ENCODE peak calls at places on chromosomes 3 and 15, in nine cellular contexts. K, A, B, U, E, D, Q, L and J are unnamed samples.

GRCh38 chr15:74788042-74788715 is 6.3 kb downstream of the CSK start:
- ATAC-seq in K (no peak), A (no peak), D (no peak), B (no peak), U (no peak), L (no peak), E (no peak), Q (no peak), J (peak; percentile 3)

GRCh38 chr3:33557279-33557678 is 117.1 kb upstream of the UBP1 start:
- ATAC-seq in A (no peak), L (no peak), K (no peak), E (no peak), B (no peak), D (no peak), Q (no peak), U (no peak), J (no peak)

GRCh38 chr3:189822726-189823125 is 191.5 kb downstream of the TP63 start:
- ATAC-seq in A (no peak), Q (no peak), E (no peak), L (peak; percentile 62), U (no peak), K (no peak), D (no peak), B (no peak), J (no peak)

GRCh38 chr15:63327648-63328421 is 50.4 kb downstream of the APH1B start:
- ATAC-seq in E (no peak), Q (no peak), B (no peak), K (no peak), U (no peak), D (no peak), L (peak; percentile 42), A (no peak), J (peak; percentile 43)

GRCh38 chr3:24120434-24120833 is 175.3 kb downstream of the NR1D2 start:
- ATAC-seq in Q (no peak), D (no peak), E (no peak), B (no peak), K (no peak), A (no peak), U (no peak), L (no peak), J (no peak)

GRCh38 chr3:25747033-25747432 is 36.2 kb downstream of the NGLY1 start:
- ATAC-seq in D (no peak), L (no peak), E (no peak), A (no peak), B (no peak), U (no peak), K (no peak), Q (no peak), J (no peak)

GRCh38 chr3:44962606-44963393 is 13.2 kb downstream of the ZDHHC3 start:
- ATAC-seq in A (no peak), D (no peak), E (peak; percentile 77), K (no peak), B (no peak), U (no peak), L (no peak), Q (no peak), J (no peak)

GRCh38 chr15:99547474-99547873 is 18.3 kb upstream of the MEF2A start:
- ATAC-seq in L (no peak), E (no peak), B (no peak), Q (no peak), A (no peak), U (no peak), D (no peak), K (no peak), J (no peak)

GRCh38 chr3:194247350-194247740 is 103.8 kb downstream of the CPN2 start:
- ATAC-seq in Q (no peak), K (no peak), D (no peak), L (no peak), E (no peak), A (no peak), B (no peak), U (no peak), J (no peak)

GRCh38 chr15:59594493-59594942 is 17.1 kb upstream of the GCNT3 start:
- ATAC-seq in E (peak; percentile 91), B (no peak), K (peak; percentile 82), A (no peak), Q (peak; percentile 78), U (no peak), L (peak; percentile 68), D (no peak), J (no peak)

GRCh38 chr3:169891886-169892285 is 19.5 kb upstream of the SAMD7 start:
- ATAC-seq in U (no peak), K (no peak), D (no peak), A (no peak), B (no peak), L (no peak), E (no peak), Q (no peak), J (no peak)

GRCh38 chr3:190120161-190121060 is at the start of gene P3H2:
- ATAC-seq in E (peak; percentile 94), Q (peak; percentile 97), U (peak; percentile 98), A (peak; percentile 81), L (peak; percentile 99), K (peak; percentile 99), D (peak; percentile 91), B (peak; percentile 59), J (peak; percentile 36)

GRCh38 chr3:114496021-114496434 is 202.2 kb downstream of the TIGIT start:
- ATAC-seq in E (peak; percentile 75), K (peak; percentile 94), A (no peak), U (no peak), B (no peak), Q (no peak), D (peak; percentile 88), L (peak; percentile 91), J (no peak)

GRCh38 chr3:74535281-74535680 is 79.2 kb downstream of the CNTN3 start:
- ATAC-seq in U (no peak), E (no peak), D (no peak), A (no peak), Q (no peak), L (no peak), K (no peak), B (no peak), J (no peak)

GRCh38 chr3:146709969-146710368 is 104.8 kb upstream of the PLSCR5 start:
- ATAC-seq in K (peak; percentile 69), D (no peak), U (no peak), E (no peak), Q (no peak), A (no peak), L (no peak), B (no peak), J (no peak)

GRCh38 chr15:43528542-43529007 is 11.2 kb downstream of the MAP1A start:
- ATAC-seq in K (no peak), A (no peak), E (no peak), Q (no peak), U (no peak), B (no peak), D (no peak), L (no peak), J (no peak)

GRCh38 chr3:27800261-27800660 is 78.1 kb upstream of the EOMES start:
- ATAC-seq in E (peak; percentile 21), U (no peak), A (peak; percentile 82), D (no peak), L (no peak), K (no peak), B (no peak), Q (no peak), J (no peak)

GRCh38 chr3:184491867-184492615 is 69.5 kb upstream of the EPHB3 start:
- ATAC-seq in D (no peak), L (peak; percentile 69), Q (no peak), E (no peak), U (peak; percentile 50), B (no peak), K (peak; percentile 70), A (peak; percentile 27), J (no peak)

GRCh38 chr3:81444817-81445460 is 316.5 kb downstream of the GBE1 start:
- ATAC-seq in K (no peak), Q (no peak), D (no peak), U (no peak), B (no peak), A (no peak), E (no peak), L (no peak), J (no peak)

GRCh38 chr3:72036899-72037298 is 252.0 kb upstream of the PROK2 start:
- ATAC-seq in D (no peak), L (no peak), E (no peak), K (no peak), U (no peak), A (no peak), B (no peak), Q (no peak), J (no peak)

GRCh38 chr3:146928421-146929059 is 323.4 kb upstream of the PLSCR5 start:
- ATAC-seq in E (no peak), U (no peak), L (no peak), Q (no peak), D (no peak), B (no peak), A (no peak), K (no peak), J (no peak)

GRCh38 chr15:58380280-58380945 is 51.4 kb upstream of the LIPC start:
- ATAC-seq in K (no peak), Q (no peak), U (no peak), E (no peak), L (no peak), D (no peak), B (no peak), A (no peak), J (no peak)

GRCh38 chr3:30454636-30455035 is 151.8 kb upstream of the TGFBR2 start:
- ATAC-seq in L (peak; percentile 34), B (no peak), E (no peak), A (no peak), K (no peak), U (no peak), Q (no peak), D (no peak), J (no peak)

GRCh38 chr3:195697582-195698324 is 23.0 kb upstream of the MUC20 start:
- ATAC-seq in D (no peak), A (no peak), U (peak; percentile 51), L (peak; percentile 29), E (peak; percentile 86), K (no peak), B (no peak), Q (peak; percentile 30), J (no peak)

GRCh38 chr3:42072930-42073329 is 18.2 kb upstream of the TRAK1 start:
- ATAC-seq in D (peak; percentile 2), A (no peak), B (no peak), Q (no peak), L (peak; percentile 5), K (peak; percentile 15), U (no peak), E (no peak), J (no peak)

GRCh38 chr3:87796137-87796899 is 262.5 kb downstream of the CGGBP1 start:
- ATAC-seq in L (no peak), D (no peak), B (no peak), U (no peak), Q (no peak), A (no peak), K (no peak), E (no peak), J (no peak)

GRCh38 chr3:185030399-185030798 is 122.5 kb downstream of the C3orf70 start:
- ATAC-seq in D (no peak), Q (no peak), L (no peak), A (no peak), B (no peak), U (no peak), E (no peak), K (no peak), J (no peak)

GRCh38 chr15:74136584-74137543 is 6.5 kb downstream of the ISLR2 start:
- ATAC-seq in B (no peak), Q (no peak), A (no peak), D (peak; percentile 17), U (no peak), E (no peak), K (peak; percentile 21), L (peak; percentile 11), J (no peak)

GRCh38 chr3:50627407-50628051 is 10.6 kb downstream of the MAPKAPK3 start:
- ATAC-seq in U (peak; percentile 50), B (peak; percentile 47), D (peak; percentile 74), L (peak; percentile 72), A (peak; percentile 38), E (peak; percentile 83), K (peak; percentile 93), Q (peak; percentile 71), J (no peak)

GRCh38 chr3:150365132-150365604 is 42.9 kb upstream of the TSC22D2 start:
- ATAC-seq in B (no peak), D (no peak), Q (no peak), E (no peak), A (no peak), U (no peak), L (no peak), K (no peak), J (peak; percentile 86)

GRCh38 chr3:46284981-46285683 is 42.9 kb downstream of the CCR3 start:
- ATAC-seq in L (peak; percentile 83), K (peak; percentile 51), B (peak; percentile 51), U (peak; percentile 46), Q (peak; percentile 64), D (no peak), A (peak; percentile 43), E (no peak), J (no peak)